ENCODE peak calls at places on chromosomes 6 and 20, in six cellular contexts. N is heart left ventricle, A is stomach, S is gastrocnemius medialis, G is breast epithelium, Q is ovary. K is an unnamed sample. For H3K27me3, the result is how much of the 10 kb centered on the place peaks cover.

GRCh38 chr6:110053395-110054240 is 75.5 kb downstream of the GPR6 start:
- DNase-seq in G (no peak), Q (peak), A (no peak), S (no peak), N (no peak), K (peak)

GRCh38 chr6:125207956-125208355 is 54.4 kb downstream of the TPD52L1 start:
- DNase-seq in G (no peak), N (no peak), A (no peak), Q (no peak), S (no peak), K (no peak)

GRCh38 chr20:25176184-25176583 is 19.3 kb upstream of the ENTPD6 start:
- DNase-seq in N (no peak), Q (no peak), G (no peak), A (no peak), S (no peak), K (no peak)

GRCh38 chr20:17701826-17702225 is 2.1 kb downstream of the BANF2 start:
- DNase-seq in S (no peak), Q (no peak), N (no peak), G (no peak), A (no peak), K (no peak)

GRCh38 chr6:13730704-13731103 is 19.1 kb upstream of the RANBP9 start:
- DNase-seq in G (no peak), A (no peak), S (no peak), Q (no peak), N (no peak), K (no peak)

GRCh38 chr6:163341671-163342070 is 72.8 kb upstream of the QKI start:
- DNase-seq in A (no peak), Q (no peak), S (no peak), G (no peak), N (no peak), K (no peak)

GRCh38 chr20:17636523-17637412 is 45.3 kb downstream of the RRBP1 start:
- DNase-seq in Q (no peak), G (no peak), N (no peak), S (no peak), A (no peak), K (no peak)

GRCh38 chr6:1864496-1864895 is 254.8 kb downstream of the FOXC1 start:
- DNase-seq in S (no peak), Q (no peak), N (no peak), G (no peak), A (no peak), K (peak)

GRCh38 chr6:109174911-109175310 is 79.6 kb downstream of the CEP57L1 start:
- DNase-seq in A (no peak), S (no peak), N (no peak), Q (no peak), G (no peak), K (no peak)

GRCh38 chr20:19129976-19130612 is 82.3 kb upstream of the SLC24A3 start:
- DNase-seq in Q (no peak), N (no peak), G (no peak), S (no peak), A (peak), K (no peak)

GRCh38 chr20:58996226-58996611 is 10.8 kb downstream of the CTSZ start:
- DNase-seq in N (no peak), Q (no peak), G (no peak), A (no peak), S (no peak), K (no peak)

GRCh38 chr6:157249756-157250155 is 73.6 kb downstream of the TMEM242 start:
- DNase-seq in S (no peak), N (no peak), Q (no peak), A (no peak), G (no peak), K (no peak)

GRCh38 chr20:5171074-5171789 is 44.4 kb downstream of the CDS2 start:
- DNase-seq in A (no peak), G (no peak), Q (peak), S (no peak), N (peak), K (no peak)

GRCh38 chr6:24009319-24009718 is 116.7 kb upstream of the NRSN1 start:
- DNase-seq in N (no peak), S (no peak), Q (no peak), G (no peak), A (no peak), K (no peak)

GRCh38 chr20:59485576-59486250 is 118.6 kb upstream of the PHACTR3 start:
- DNase-seq in N (no peak), A (no peak), G (no peak), Q (no peak), S (no peak), K (no peak)

GRCh38 chr20:33609504-33609903 is 52.6 kb upstream of the C20orf144 start:
- DNase-seq in G (no peak), N (no peak), A (no peak), Q (no peak), S (no peak), K (no peak)

GRCh38 chr6:96991618-96992355 is 67.3 kb downstream of the KLHL32 start:
- DNase-seq in S (no peak), G (no peak), N (no peak), Q (no peak), A (no peak), K (no peak)

GRCh38 chr20:45969712-45970634 is 2.0 kb downstream of the ZNF335 start:
- DNase-seq in S (no peak), G (no peak), Q (no peak), N (no peak), A (no peak), K (peak)

GRCh38 chr6:81909981-81910910 is 157.8 kb upstream of the TENT5A start:
- DNase-seq in G (no peak), Q (no peak), S (no peak), N (no peak), A (no peak), K (no peak)

GRCh38 chr6:148455225-148455624 is 112.6 kb downstream of the SASH1 start:
- DNase-seq in G (no peak), N (no peak), A (no peak), Q (no peak), S (no peak), K (no peak)

GRCh38 chr6:154479388-154480143 is 30.9 kb downstream of the CNKSR3 start:
- DNase-seq in S (no peak), A (no peak), Q (no peak), N (no peak), G (no peak), K (no peak)

GRCh38 chr20:10671850-10672578 is 1.8 kb downstream of the JAG1 start:
- DNase-seq in N (peak), A (peak), S (peak), G (peak), Q (peak), K (no peak)

GRCh38 chr20:856361-856775 is 22.9 kb downstream of the FAM110A start:
- DNase-seq in G (peak), S (no peak), Q (no peak), N (no peak), A (no peak), K (peak)

GRCh38 chr6:45169815-45170214 is 158.3 kb upstream of the RUNX2 start:
- DNase-seq in G (no peak), A (no peak), N (no peak), S (no peak), Q (no peak), K (no peak)

GRCh38 chr6:138815797-138816528 is 20.1 kb downstream of the ECT2L start:
- DNase-seq in Q (no peak), S (no peak), G (no peak), N (no peak), A (no peak), K (peak)

GRCh38 chr20:58344741-58345140 is 35.2 kb downstream of the RAB22A start:
- DNase-seq in N (no peak), Q (no peak), A (no peak), S (no peak), G (no peak), K (no peak)

GRCh38 chr6:56093776-56094175 is 153.6 kb downstream of the COL21A1 start:
- DNase-seq in S (no peak), A (no peak), Q (no peak), G (no peak), N (no peak), K (no peak)

GRCh38 chr20:1215386-1216170 is 10.3 kb upstream of the RAD21L1 start:
- DNase-seq in S (no peak), G (no peak), A (no peak), Q (no peak), N (no peak), K (no peak)

GRCh38 chr6:48985025-48985424 is 478.0 kb downstream of the MMUT start:
- DNase-seq in N (no peak), G (no peak), S (no peak), A (no peak), Q (no peak), K (no peak)

GRCh38 chr20:54606384-54606783 is 131.0 kb downstream of the DOK5 start:
- DNase-seq in Q (no peak), S (no peak), G (no peak), A (no peak), N (no peak), K (no peak)

GRCh38 chr6:139374357-139375238 is at the start of gene CITED2:
- DNase-seq in Q (peak), S (peak), G (peak), A (peak), N (peak), K (no peak)

GRCh38 chr6:45075246-45075645 is 252.9 kb upstream of the RUNX2 start:
- DNase-seq in N (no peak), S (no peak), G (no peak), A (no peak), Q (no peak), K (peak)

GRCh38 chr6:100165442-100165841 is 171.4 kb upstream of the MCHR2 start:
- DNase-seq in A (no peak), S (no peak), Q (no peak), G (no peak), N (no peak), K (no peak)

GRCh38 chr20:59948828-59949720 is 8.9 kb downstream of the FAM217B start:
- DNase-seq in G (no peak), N (no peak), A (no peak), Q (no peak), S (no peak), K (no peak)

GRCh38 chr6:168711049-168711640 is 270.2 kb downstream of the SMOC2 start:
- DNase-seq in N (no peak), A (no peak), S (no peak), G (no peak), Q (no peak), K (no peak)

GRCh38 chr20:47320990-47321805 is 35.3 kb downstream of the ZMYND8 start:
- DNase-seq in S (no peak), G (peak), A (peak), N (no peak), Q (no peak), K (no peak)

GRCh38 chr6:138001750-138002349 is 105.4 kb downstream of the PERP start:
- DNase-seq in G (peak), S (no peak), Q (peak), A (peak), N (peak), K (no peak)

GRCh38 chr20:24684421-24684871 is 215.0 kb downstream of the SYNDIG1 start:
- DNase-seq in S (no peak), N (no peak), A (no peak), Q (no peak), G (no peak), K (no peak)

GRCh38 chr6:5989141-5989723 is 17.5 kb downstream of the NRN1 start:
- DNase-seq in S (no peak), G (no peak), A (no peak), Q (no peak), N (peak), K (no peak)

GRCh38 chr6:24798740-24799540 is at the start of gene ARMH2:
- DNase-seq in G (no peak), Q (no peak), N (no peak), S (no peak), A (no peak), K (no peak)

DNA sequence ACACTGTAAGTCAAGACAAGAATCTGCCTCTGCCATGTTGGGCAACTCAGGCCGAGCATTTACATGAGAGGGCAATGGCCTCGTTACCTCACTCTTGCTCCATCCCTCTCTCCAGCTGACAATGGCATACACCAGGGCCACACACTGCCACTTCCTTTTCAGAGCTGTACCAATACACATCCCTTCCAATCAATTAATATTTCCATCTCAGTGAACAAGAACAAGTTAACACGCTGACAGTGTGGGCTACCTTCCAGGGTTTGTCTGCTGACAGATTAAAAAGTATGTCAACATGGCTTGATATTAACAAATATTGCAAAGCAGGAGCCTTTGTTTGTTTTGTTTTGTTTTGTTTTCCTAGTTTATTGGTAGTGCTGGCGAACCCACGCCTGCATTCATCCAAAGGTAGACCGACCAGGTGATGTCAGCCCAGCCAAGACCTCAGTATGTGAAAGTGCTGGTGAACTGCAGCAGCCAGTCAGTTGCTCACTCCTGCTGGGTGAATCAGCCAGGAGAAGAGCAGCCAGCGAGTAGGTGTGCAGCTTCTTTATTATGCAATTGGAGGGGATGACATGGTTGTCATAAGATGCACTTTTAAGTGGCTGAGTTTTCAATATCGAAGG is 487.3 kb upstream of the JARID2 start:
- DNase-seq in Q (no peak), N (no peak), G (peak), A (peak), S (no peak), K (no peak)
- TF ChIP-seq CTCF in Q (no peak), N (no peak), G (no peak), A (no peak), S (no peak), K (no peak)

GRCh38 chr6:95804847-95805541 is 210.8 kb upstream of the FUT9 start:
- DNase-seq in Q (no peak), G (no peak), S (no peak), A (peak), N (no peak), K (no peak)
- H3K27me3 ChIP-seq in Q (under half), G (under half), S (under half), A (under half), N (under half), K (under half)

GRCh38 chr6:36340341-36340670 is 3.6 kb upstream of the BNIP5 start:
- DNase-seq in Q (peak), A (no peak), G (no peak), N (no peak), S (no peak), K (no peak)

GRCh38 chr6:36337814-36338213 is 1.1 kb upstream of the BNIP5 start:
- DNase-seq in N (no peak), A (no peak), Q (no peak), G (no peak), S (no peak), K (no peak)

GRCh38 chr6:36339156-36339555 is 2.5 kb upstream of the BNIP5 start:
- DNase-seq in G (no peak), Q (no peak), N (no peak), S (no peak), A (no peak), K (no peak)

GRCh38 chr6:36343109-36343508 is 6.4 kb upstream of the BNIP5 start:
- DNase-seq in N (no peak), S (no peak), A (no peak), G (no peak), Q (no peak), K (no peak)

GRCh38 chr6:36340671-36341454 is 4.2 kb upstream of the BNIP5 start:
- DNase-seq in N (peak), Q (peak), A (peak), G (peak), S (no peak), K (no peak)
- TF ChIP-seq CTCF in N (peak), Q (peak), A (peak), G (peak), S (peak), K (peak)

GRCh38 chr6:153140299-153140698 is 9.2 kb upstream of the RGS17 start:
- DNase-seq in S (no peak), Q (no peak), N (no peak), A (no peak), G (no peak), K (no peak)

GRCh38 chr6:153131037-153131981 is at the start of gene RGS17:
- DNase-seq in G (no peak), Q (peak), S (no peak), N (peak), A (peak), K (no peak)

GRCh38 chr6:153130515-153131036 is 506 bp downstream of the RGS17 start:
- DNase-seq in N (no peak), A (no peak), S (no peak), Q (no peak), G (no peak), K (no peak)

GRCh38 chr6:153138930-153139329 is 7.8 kb upstream of the RGS17 start:
- DNase-seq in S (no peak), G (no peak), A (no peak), N (no peak), Q (no peak), K (no peak)

GRCh38 chr6:153135681-153136080 is 4.6 kb upstream of the RGS17 start:
- DNase-seq in G (no peak), Q (no peak), S (no peak), N (no peak), A (no peak), K (no peak)
- H3K27me3 ChIP-seq in G (under half), Q (under half), S (under half), N (under half), A (under half), K (under half)

GRCh38 chr6:33607126-33607783 is 13.9 kb upstream of the ITPR3 start:
- DNase-seq in G (no peak), S (no peak), N (no peak), A (no peak), Q (no peak), K (no peak)

GRCh38 chr6:33606642-33607041 is 14.5 kb upstream of the ITPR3 start:
- DNase-seq in G (no peak), S (no peak), N (no peak), A (no peak), Q (no peak), K (no peak)

GRCh38 chr6:33609444-33610034 is 11.6 kb upstream of the ITPR3 start:
- DNase-seq in N (peak), A (peak), G (no peak), Q (no peak), S (peak), K (no peak)

GRCh38 chr6:33609019-33609418 is 12.1 kb upstream of the ITPR3 start:
- DNase-seq in G (no peak), Q (no peak), A (no peak), S (no peak), N (no peak), K (no peak)

GRCh38 chr6:33607784-33608161 is 13.3 kb upstream of the ITPR3 start:
- DNase-seq in Q (no peak), A (peak), S (peak), N (no peak), G (no peak), K (no peak)
- TF ChIP-seq CTCF in Q (no peak), A (peak), S (peak), N (peak), G (no peak), K (peak)

DNA sequence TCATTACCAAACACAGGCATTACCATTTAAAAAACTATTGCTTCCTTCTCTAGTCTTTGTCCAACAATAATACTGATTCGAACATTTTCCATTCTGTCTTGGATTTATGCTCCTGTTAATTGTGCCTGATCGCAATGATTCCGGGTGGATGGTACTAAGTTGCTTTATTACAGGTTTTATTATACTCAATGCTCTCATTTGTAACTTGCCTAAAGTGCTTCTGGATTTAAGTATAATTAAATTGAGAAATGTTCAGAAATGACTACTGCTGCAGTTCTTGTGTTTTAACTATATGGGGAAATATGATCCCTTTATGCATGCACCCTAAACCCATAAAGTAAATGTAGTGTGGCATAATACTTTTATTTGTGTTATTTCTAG is 7.2 kb downstream of the TFAP2A start:
- DNase-seq in N (no peak), Q (no peak), A (no peak), G (no peak), S (no peak), K (no peak)
- H3K27me3 ChIP-seq in N (under half), Q (under half), A (half or more), G (under half), S (half or more), K (under half)

GRCh38 chr20:23078994-23079364 is 7.1 kb downstream of the CD93 start:
- DNase-seq in A (no peak), S (no peak), N (no peak), G (no peak), Q (no peak), K (no peak)
- TF ChIP-seq CTCF in A (no peak), S (no peak), N (no peak), G (no peak), Q (no peak), K (peak)